ENCODE peak calls at places on chromosomes 16 and 17, in five cellular contexts. One of them, this sample, is unnamed. For H3K36me3, the result is how much of the 10 kb centered on the place peaks cover.

GRCh38 chr17:1367351-1367745 is 32.7 kb downstream of the YWHAE start:
- DNase-seq in thyroid gland: no peak
- DNase-seq in gastrocnemius medialis: no peak
- DNase-seq in adrenal gland: no peak
- DNase-seq in prostate gland: no peak
- DNase-seq in this sample: no peak

GRCh38 chr17:82927661-82928601 is 88.1 kb upstream of the ZNF750 start:
- DNase-seq in thyroid gland: no peak
- DNase-seq in gastrocnemius medialis: no peak
- DNase-seq in adrenal gland: no peak
- DNase-seq in prostate gland: no peak
- DNase-seq in this sample: no peak

GRCh38 chr16:2467301-2468141 is 3.6 kb upstream of the NTN3 start:
- DNase-seq in thyroid gland: peak
- DNase-seq in gastrocnemius medialis: peak
- DNase-seq in adrenal gland: peak
- DNase-seq in prostate gland: peak
- DNase-seq in this sample: peak

GRCh38 chr17:67686246-67686645 is 31.5 kb upstream of the NOL11 start:
- DNase-seq in thyroid gland: no peak
- DNase-seq in gastrocnemius medialis: no peak
- DNase-seq in adrenal gland: no peak
- DNase-seq in prostate gland: no peak
- DNase-seq in this sample: no peak

GRCh38 chr17:66829883-66830282 is 5.0 kb upstream of the CACNG5 start:
- DNase-seq in thyroid gland: no peak
- DNase-seq in gastrocnemius medialis: no peak
- DNase-seq in adrenal gland: no peak
- DNase-seq in prostate gland: no peak
- DNase-seq in this sample: peak

GRCh38 chr17:54956802-54957201 is 11.7 kb downstream of the COX11 start:
- DNase-seq in thyroid gland: no peak
- DNase-seq in gastrocnemius medialis: no peak
- DNase-seq in adrenal gland: no peak
- DNase-seq in prostate gland: no peak
- DNase-seq in this sample: no peak

GRCh38 chr17:59521465-59522126 is 43.8 kb upstream of the DHX40 start:
- DNase-seq in thyroid gland: peak
- DNase-seq in gastrocnemius medialis: peak
- DNase-seq in adrenal gland: peak
- DNase-seq in prostate gland: peak
- DNase-seq in this sample: peak

GRCh38 chr17:77375917-77376651 is 235.3 kb downstream of the SEC14L1 start:
- DNase-seq in thyroid gland: no peak
- DNase-seq in gastrocnemius medialis: no peak
- DNase-seq in adrenal gland: peak
- DNase-seq in prostate gland: no peak
- DNase-seq in this sample: no peak

GRCh38 chr17:42016952-42017865 is at the start of gene DNAJC7:
- DNase-seq in thyroid gland: peak
- DNase-seq in gastrocnemius medialis: peak
- DNase-seq in adrenal gland: peak
- DNase-seq in prostate gland: peak
- DNase-seq in this sample: peak

GRCh38 chr16:76574651-76575050 is 297.4 kb downstream of the CNTNAP4 start:
- DNase-seq in thyroid gland: no peak
- DNase-seq in gastrocnemius medialis: no peak
- DNase-seq in adrenal gland: no peak
- DNase-seq in prostate gland: no peak
- DNase-seq in this sample: no peak

GRCh38 chr17:82518826-82519810 is at the start of gene FOXK2:
- DNase-seq in thyroid gland: peak
- DNase-seq in gastrocnemius medialis: peak
- DNase-seq in adrenal gland: peak
- DNase-seq in prostate gland: peak
- DNase-seq in this sample: peak

GRCh38 chr17:64256913-64257807 is 5.9 kb downstream of the TEX2 start:
- DNase-seq in thyroid gland: no peak
- DNase-seq in gastrocnemius medialis: no peak
- DNase-seq in adrenal gland: no peak
- DNase-seq in prostate gland: no peak
- DNase-seq in this sample: no peak

GRCh38 chr16:85644093-85644712 is 31.1 kb downstream of the GSE1 start:
- DNase-seq in thyroid gland: no peak
- DNase-seq in gastrocnemius medialis: no peak
- DNase-seq in adrenal gland: no peak
- DNase-seq in prostate gland: no peak
- DNase-seq in this sample: no peak

GRCh38 chr16:66020061-66020460 is 346.4 kb upstream of the CDH5 start:
- DNase-seq in thyroid gland: no peak
- DNase-seq in gastrocnemius medialis: no peak
- DNase-seq in adrenal gland: no peak
- DNase-seq in prostate gland: no peak
- DNase-seq in this sample: no peak

GRCh38 chr16:8892101-8892575 is 10.0 kb downstream of the LITAFD start:
- DNase-seq in thyroid gland: no peak
- DNase-seq in gastrocnemius medialis: peak
- DNase-seq in adrenal gland: peak
- DNase-seq in prostate gland: no peak
- DNase-seq in this sample: peak

GRCh38 chr17:81910840-81911276 is 341 bp downstream of the PCYT2 start:
- DNase-seq in thyroid gland: peak
- DNase-seq in gastrocnemius medialis: no peak
- DNase-seq in adrenal gland: no peak
- DNase-seq in prostate gland: no peak
- DNase-seq in this sample: no peak

GRCh38 chr16:57406881-57407280 is 2.3 kb downstream of the CCL17 start:
- DNase-seq in thyroid gland: no peak
- DNase-seq in gastrocnemius medialis: no peak
- DNase-seq in adrenal gland: no peak
- DNase-seq in prostate gland: no peak
- DNase-seq in this sample: no peak

GRCh38 chr17:1390422-1391367 is 9.3 kb downstream of the YWHAE start:
- DNase-seq in thyroid gland: no peak
- DNase-seq in gastrocnemius medialis: peak
- DNase-seq in adrenal gland: no peak
- DNase-seq in prostate gland: no peak
- DNase-seq in this sample: no peak

GRCh38 chr16:55480228-55480655 is 1.2 kb downstream of the MMP2 start:
- DNase-seq in thyroid gland: peak
- DNase-seq in gastrocnemius medialis: peak
- DNase-seq in adrenal gland: peak
- DNase-seq in prostate gland: peak
- DNase-seq in this sample: peak

GRCh38 chr16:66459878-66460277 is 32.8 kb downstream of the BEAN1 start:
- DNase-seq in thyroid gland: no peak
- DNase-seq in gastrocnemius medialis: no peak
- DNase-seq in adrenal gland: no peak
- DNase-seq in prostate gland: no peak
- DNase-seq in this sample: no peak

GRCh38 chr17:83127431-83128160 is 48.2 kb downstream of the METRNL start:
- DNase-seq in thyroid gland: no peak
- DNase-seq in gastrocnemius medialis: no peak
- DNase-seq in adrenal gland: no peak
- DNase-seq in prostate gland: no peak
- DNase-seq in this sample: no peak

GRCh38 chr16:3283525-3284447 is 495 bp downstream of the ZNF263 start:
- DNase-seq in thyroid gland: no peak
- DNase-seq in gastrocnemius medialis: no peak
- DNase-seq in adrenal gland: peak
- DNase-seq in prostate gland: no peak
- DNase-seq in this sample: peak

GRCh38 chr16:17572145-17572544 is 101.4 kb upstream of the XYLT1 start:
- DNase-seq in thyroid gland: no peak
- DNase-seq in gastrocnemius medialis: no peak
- DNase-seq in adrenal gland: no peak
- DNase-seq in prostate gland: no peak
- DNase-seq in this sample: no peak

GRCh38 chr17:27569257-27569722 is 61.7 kb upstream of the LGALS9 start:
- DNase-seq in thyroid gland: peak
- DNase-seq in gastrocnemius medialis: no peak
- DNase-seq in adrenal gland: no peak
- DNase-seq in prostate gland: no peak
- DNase-seq in this sample: peak

GRCh38 chr16:74773431-74774222 is 993 bp downstream of the FA2H start:
- DNase-seq in thyroid gland: peak
- DNase-seq in gastrocnemius medialis: no peak
- DNase-seq in adrenal gland: no peak
- DNase-seq in prostate gland: no peak
- DNase-seq in this sample: peak

DNA sequence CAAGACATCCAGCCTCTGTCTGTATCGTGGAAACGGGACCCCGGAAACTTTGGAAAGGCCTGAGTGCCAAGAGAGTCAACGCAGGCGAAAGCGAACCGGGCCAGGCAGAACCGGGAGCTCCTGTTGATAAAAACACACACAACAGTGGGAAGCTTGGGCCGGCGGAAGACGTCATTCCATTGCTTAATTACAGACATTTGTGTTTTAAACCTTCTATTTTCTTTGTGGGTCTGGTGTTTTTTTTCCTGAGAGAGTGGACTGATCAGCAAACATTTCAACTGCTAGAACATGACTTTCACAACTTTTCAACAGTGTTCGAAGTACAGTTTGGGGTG is 879 bp upstream of the RNF157 start:
- DNase-seq in thyroid gland: peak
- DNase-seq in gastrocnemius medialis: no peak
- DNase-seq in adrenal gland: no peak
- DNase-seq in prostate gland: no peak
- DNase-seq in this sample: peak
- TF ChIP-seq POLR2A in thyroid gland: no peak
- TF ChIP-seq POLR2A in gastrocnemius medialis: no peak
- TF ChIP-seq POLR2A in adrenal gland: no peak
- TF ChIP-seq POLR2A in prostate gland: no peak
- TF ChIP-seq POLR2A in this sample: no peak

GRCh38 chr17:21538615-21539014 is 153.7 kb upstream of the KCNJ18 start:
- DNase-seq in thyroid gland: no peak
- DNase-seq in gastrocnemius medialis: no peak
- DNase-seq in adrenal gland: no peak
- DNase-seq in prostate gland: no peak
- DNase-seq in this sample: no peak
- H3K36me3 ChIP-seq in thyroid gland: under half
- H3K36me3 ChIP-seq in gastrocnemius medialis: under half
- H3K36me3 ChIP-seq in adrenal gland: under half
- H3K36me3 ChIP-seq in prostate gland: under half
- H3K36me3 ChIP-seq in this sample: under half

DNA sequence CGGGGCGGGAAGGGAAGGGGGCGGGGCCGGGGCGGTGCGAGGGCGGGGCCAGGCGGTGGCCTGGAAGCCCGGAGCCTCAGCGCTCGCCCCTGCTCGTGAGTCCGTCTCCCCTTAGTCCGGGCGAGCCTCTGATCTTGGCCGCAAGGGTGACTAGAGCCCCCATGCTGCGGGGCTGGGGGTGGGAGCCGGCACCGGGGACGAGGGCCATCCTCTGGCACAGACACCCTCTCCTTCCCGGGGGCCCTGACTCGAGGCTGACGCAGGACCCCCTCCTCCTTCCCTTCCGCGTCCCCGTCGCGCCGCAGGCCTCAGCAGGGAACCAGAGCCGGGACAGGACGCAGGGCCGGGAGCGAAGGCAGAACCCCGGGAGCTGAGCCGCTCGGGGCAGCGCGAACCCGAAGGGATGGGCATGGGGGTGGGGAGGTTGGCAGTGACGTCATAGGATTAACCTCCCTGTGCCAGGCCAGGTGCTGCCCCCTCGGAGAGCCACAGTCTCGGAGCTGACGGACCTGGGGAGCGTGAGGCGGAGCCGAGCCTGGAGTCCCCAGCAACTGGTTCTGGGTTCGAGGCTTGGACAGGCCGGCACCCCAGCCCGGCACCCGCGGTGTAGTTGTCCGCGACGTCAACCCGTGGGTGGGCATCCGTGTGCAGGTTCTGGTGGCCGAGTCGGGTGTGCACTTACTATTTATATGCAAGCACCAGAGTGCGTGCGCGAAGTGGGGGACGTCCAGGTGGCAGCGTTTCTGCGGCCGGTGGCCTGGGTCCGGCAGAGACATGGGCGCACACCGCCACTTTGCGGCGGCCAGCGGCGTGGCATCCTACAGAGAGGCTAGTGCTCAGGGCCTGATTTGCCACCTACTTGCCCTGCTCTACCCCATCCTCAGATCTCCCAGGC is 501 bp upstream of the PLCD3 start:
- DNase-seq in thyroid gland: peak
- DNase-seq in gastrocnemius medialis: peak
- DNase-seq in adrenal gland: peak
- DNase-seq in prostate gland: peak
- DNase-seq in this sample: peak
- TF ChIP-seq POLR2A in thyroid gland: peak
- TF ChIP-seq POLR2A in gastrocnemius medialis: peak
- TF ChIP-seq POLR2A in adrenal gland: peak
- TF ChIP-seq POLR2A in prostate gland: peak
- TF ChIP-seq POLR2A in this sample: peak

GRCh38 chr16:31496670-31497069 is 11.5 kb downstream of the RUSF1 start:
- DNase-seq in thyroid gland: no peak
- DNase-seq in gastrocnemius medialis: no peak
- DNase-seq in adrenal gland: no peak
- DNase-seq in prostate gland: no peak
- DNase-seq in this sample: no peak

GRCh38 chr16:31499928-31500327 is 8.3 kb downstream of the RUSF1 start:
- DNase-seq in thyroid gland: no peak
- DNase-seq in gastrocnemius medialis: no peak
- DNase-seq in adrenal gland: no peak
- DNase-seq in prostate gland: no peak
- DNase-seq in this sample: no peak

GRCh38 chr16:31501966-31502348 is 6.2 kb downstream of the RUSF1 start:
- DNase-seq in thyroid gland: no peak
- DNase-seq in gastrocnemius medialis: no peak
- DNase-seq in adrenal gland: no peak
- DNase-seq in prostate gland: no peak
- DNase-seq in this sample: no peak

GRCh38 chr16:31501226-31501965 is 6.8 kb downstream of the RUSF1 start:
- DNase-seq in thyroid gland: no peak
- DNase-seq in gastrocnemius medialis: no peak
- DNase-seq in adrenal gland: no peak
- DNase-seq in prostate gland: no peak
- DNase-seq in this sample: no peak

GRCh38 chr16:31498493-31498892 is 9.7 kb downstream of the RUSF1 start:
- DNase-seq in thyroid gland: no peak
- DNase-seq in gastrocnemius medialis: no peak
- DNase-seq in adrenal gland: no peak
- DNase-seq in prostate gland: no peak
- DNase-seq in this sample: no peak
- H3K36me3 ChIP-seq in thyroid gland: under half
- H3K36me3 ChIP-seq in gastrocnemius medialis: half or more
- H3K36me3 ChIP-seq in adrenal gland: half or more
- H3K36me3 ChIP-seq in prostate gland: under half
- H3K36me3 ChIP-seq in this sample: under half

GRCh38 chr17:37043201-37043600 is 94.4 kb downstream of the AATF start:
- DNase-seq in thyroid gland: no peak
- DNase-seq in gastrocnemius medialis: no peak
- DNase-seq in adrenal gland: no peak
- DNase-seq in prostate gland: no peak
- DNase-seq in this sample: no peak
- TF ChIP-seq POLR2A in thyroid gland: no peak
- TF ChIP-seq POLR2A in gastrocnemius medialis: no peak
- TF ChIP-seq POLR2A in adrenal gland: no peak
- TF ChIP-seq POLR2A in prostate gland: no peak
- TF ChIP-seq POLR2A in this sample: no peak

This sample was measured in body of pancreas.